ENCODE peak calls at places on chromosomes 6 and 20, in six cellular contexts. A, W, F, B, T and S are unnamed samples.

GRCh38 chr6:146913842-146914562 is 290.2 kb upstream of the STXBP5 start:
- DNase-seq in W (no peak), A (no peak), B (peak), T (peak), F (peak), S (peak)

GRCh38 chr6:27468334-27468733 is 4.6 kb downstream of the ZNF184 start:
- DNase-seq in T (no peak), F (no peak), B (no peak), W (no peak), A (no peak), S (no peak)

GRCh38 chr20:11048739-11049138 is 374.9 kb upstream of the JAG1 start:
- DNase-seq in T (no peak), A (no peak), B (no peak), F (no peak), W (no peak), S (no peak)

GRCh38 chr6:41929918-41930317 is 8.6 kb downstream of the BYSL start:
- DNase-seq in T (no peak), A (no peak), W (no peak), F (no peak), B (no peak), S (no peak)

GRCh38 chr6:118889163-118889562 is 4.8 kb upstream of the ASF1A start:
- DNase-seq in F (no peak), A (no peak), W (no peak), T (no peak), B (no peak), S (no peak)

GRCh38 chr6:50116797-50117542 is 67.2 kb upstream of the DEFB112 start:
- DNase-seq in F (no peak), W (no peak), B (no peak), A (no peak), T (no peak), S (no peak)

GRCh38 chr20:10079964-10080363 is 45.2 kb downstream of the ANKEF1 start:
- DNase-seq in F (no peak), B (no peak), T (no peak), A (no peak), W (no peak), S (no peak)

GRCh38 chr6:10465633-10466499 is 51.0 kb upstream of the TFAP2A start:
- DNase-seq in F (peak), A (peak), B (peak), T (peak), W (no peak), S (peak)

GRCh38 chr6:153167026-153167891 is 36.2 kb upstream of the RGS17 start:
- DNase-seq in B (no peak), F (no peak), W (no peak), A (no peak), T (no peak), S (no peak)

GRCh38 chr6:28522594-28523557 is 2.8 kb upstream of the GPX5 start:
- DNase-seq in B (no peak), W (no peak), F (no peak), A (no peak), T (no peak), S (peak)

GRCh38 chr6:136201735-136202134 is 48.4 kb downstream of the MTFR2 start:
- DNase-seq in F (no peak), A (no peak), T (no peak), W (no peak), B (no peak), S (no peak)

GRCh38 chr6:131657630-131658111 is 20.6 kb downstream of the ENPP3 start:
- DNase-seq in F (no peak), B (no peak), W (no peak), A (no peak), T (no peak), S (no peak)

GRCh38 chr6:100462396-100462795 is 2.3 kb downstream of the SIM1 start:
- DNase-seq in T (no peak), W (no peak), B (no peak), F (no peak), A (no peak), S (no peak)

GRCh38 chr6:32803416-32803815 is 13.4 kb downstream of the HLA-DOB start:
- DNase-seq in A (no peak), B (no peak), F (no peak), W (no peak), T (no peak), S (no peak)

DNA sequence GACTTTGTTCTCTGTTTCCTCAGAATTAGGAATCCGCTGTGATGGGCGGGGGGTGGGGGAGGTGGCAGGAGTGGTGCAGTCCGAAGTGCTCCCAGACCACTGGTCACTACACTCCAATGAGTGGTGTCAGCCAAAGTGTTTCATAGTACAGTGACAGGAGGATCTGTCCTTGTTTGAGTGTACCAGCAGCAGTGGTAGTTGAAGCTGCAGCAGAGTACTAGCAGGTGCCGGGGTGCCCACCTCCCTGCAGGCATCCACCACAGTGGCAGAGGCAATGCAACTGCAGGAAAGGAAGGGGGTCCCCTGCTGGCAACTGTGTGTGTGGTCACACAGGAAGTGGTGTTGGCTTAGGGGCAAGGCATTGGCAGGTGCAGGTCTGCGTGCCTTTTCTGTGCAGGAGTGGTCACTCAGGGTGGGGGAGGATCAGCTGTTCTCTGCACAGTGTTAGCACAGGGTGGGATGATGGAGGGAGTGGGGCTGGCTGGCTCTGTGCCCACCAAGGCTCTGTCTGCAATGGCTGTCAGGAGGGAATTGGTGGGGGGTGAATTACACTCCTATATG is 9.7 kb downstream of the HLA-DOB start:
- DNase-seq in A (no peak), B (peak), T (no peak), W (no peak), F (no peak), S (peak)
- TF ChIP-seq CTCF in A (no peak), B (peak), T (no peak), W (no peak), F (no peak), S (no peak)

DNA sequence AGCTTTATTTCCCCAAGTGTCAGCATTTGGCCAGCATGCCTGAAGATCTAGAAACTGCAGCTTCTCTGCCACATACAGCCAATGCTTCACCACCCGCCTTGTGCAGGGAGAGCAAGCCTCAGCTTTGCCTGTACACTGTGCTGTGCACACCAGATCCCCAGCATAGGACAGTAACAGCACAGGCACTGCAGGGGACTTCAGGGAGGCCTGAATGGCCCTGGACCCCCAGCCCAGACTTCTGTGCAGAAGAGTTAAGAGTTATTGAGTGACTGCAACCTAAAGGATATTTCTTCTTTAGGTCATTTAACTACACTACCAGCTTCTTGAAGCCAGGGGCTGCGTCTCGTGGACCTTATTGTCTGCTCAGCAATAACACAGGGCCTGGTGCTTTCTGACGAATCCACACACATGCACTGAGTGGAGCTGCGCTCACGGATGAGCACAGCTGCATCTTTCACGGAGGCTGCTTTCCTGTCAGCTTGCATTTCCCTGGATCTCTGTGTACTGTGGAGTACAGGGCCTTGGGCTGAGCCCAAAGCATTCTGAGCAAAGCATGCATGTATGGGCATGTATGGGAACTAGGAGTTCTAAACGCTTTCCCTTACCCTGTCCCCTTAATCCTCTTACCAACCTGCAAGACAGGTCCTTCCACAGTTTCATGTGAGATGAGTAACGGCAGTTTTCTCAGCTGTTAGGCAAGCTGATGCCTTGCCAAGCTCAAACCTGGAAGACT is 14.1 kb upstream of the CD93 start:
- DNase-seq in F (no peak), W (no peak), A (no peak), T (no peak), B (no peak), S (no peak)
- TF ChIP-seq CTCF in F (no peak), W (no peak), A (no peak), T (no peak), B (no peak), S (no peak)

GRCh38 chr6:7087066-7087465 is 20.7 kb upstream of the RREB1 start:
- DNase-seq in A (no peak), B (no peak), F (no peak), T (no peak), W (no peak), S (no peak)
- TF ChIP-seq CTCF in A (peak), B (no peak), F (no peak), T (no peak), W (no peak), S (no peak)

DNA sequence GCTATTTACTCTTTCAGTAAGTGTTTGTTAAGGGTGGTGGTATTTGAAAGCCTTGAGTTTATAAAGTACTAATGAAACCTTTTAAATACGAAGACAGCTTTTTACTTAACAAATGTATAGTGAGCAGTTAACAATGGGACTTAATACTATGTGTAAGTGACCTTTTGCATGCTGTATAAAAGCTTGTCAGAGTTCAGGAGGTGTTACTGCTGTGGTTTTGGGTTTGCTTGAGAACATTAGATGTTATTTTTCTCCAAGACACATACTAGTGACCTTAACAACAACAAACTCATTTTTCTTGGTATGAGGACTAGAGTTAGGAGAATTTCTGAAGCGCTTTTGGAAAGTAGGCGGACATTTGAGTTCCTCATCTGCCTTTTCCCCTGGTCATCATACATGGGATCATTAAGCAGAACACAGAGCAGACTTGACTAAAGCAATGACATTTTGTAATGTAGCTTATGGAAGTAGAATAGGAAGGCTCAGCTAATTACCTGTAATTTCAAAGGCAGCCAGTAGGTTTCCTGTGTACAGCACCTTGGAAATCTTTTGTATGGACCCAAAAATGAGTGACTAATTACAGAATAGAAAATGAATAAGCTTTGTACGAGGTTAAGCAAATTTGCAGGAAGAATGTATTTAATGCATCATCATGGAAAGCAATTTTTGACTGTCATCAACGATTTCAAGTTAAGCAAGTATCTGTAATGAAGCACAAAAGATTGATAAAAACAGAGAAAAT is 14.1 kb downstream of the CDYL start:
- DNase-seq in T (no peak), B (no peak), W (no peak), A (no peak), F (no peak), S (peak)
- TF ChIP-seq CTCF in T (no peak), B (peak), W (no peak), A (no peak), F (no peak), S (peak)

DNA sequence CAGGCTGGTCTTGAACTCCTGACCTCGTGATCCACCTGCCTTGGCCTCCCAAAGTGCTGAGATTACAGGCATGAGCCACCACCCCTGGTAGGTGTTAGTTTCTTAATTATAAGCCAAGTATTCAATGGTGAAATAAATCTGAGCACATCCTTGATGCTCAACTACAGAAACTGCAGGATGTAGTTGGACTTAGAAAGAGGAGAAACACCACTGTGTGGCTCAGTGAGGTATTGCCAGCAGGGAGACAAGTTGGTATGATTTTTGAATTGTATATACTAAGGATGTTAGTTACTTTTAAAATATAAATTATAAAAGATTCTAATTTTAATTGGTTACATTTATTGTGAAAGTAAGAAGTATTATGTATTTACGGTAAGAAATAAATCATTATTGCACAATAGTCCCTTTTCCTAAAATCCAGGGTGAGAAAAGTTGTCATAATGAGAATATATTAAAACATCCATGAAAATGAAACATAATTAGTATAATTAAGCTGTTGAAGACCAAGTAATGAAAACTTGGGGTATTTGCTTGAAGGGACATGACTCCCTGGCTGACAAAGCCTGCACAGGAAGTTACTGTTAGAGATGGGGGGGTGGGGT is 17.6 kb downstream of the SLC18B1 start:
- DNase-seq in B (no peak), T (no peak), F (no peak), W (no peak), A (peak), S (peak)
- TF ChIP-seq CTCF in B (peak), T (peak), F (no peak), W (no peak), A (peak), S (peak)

DNA sequence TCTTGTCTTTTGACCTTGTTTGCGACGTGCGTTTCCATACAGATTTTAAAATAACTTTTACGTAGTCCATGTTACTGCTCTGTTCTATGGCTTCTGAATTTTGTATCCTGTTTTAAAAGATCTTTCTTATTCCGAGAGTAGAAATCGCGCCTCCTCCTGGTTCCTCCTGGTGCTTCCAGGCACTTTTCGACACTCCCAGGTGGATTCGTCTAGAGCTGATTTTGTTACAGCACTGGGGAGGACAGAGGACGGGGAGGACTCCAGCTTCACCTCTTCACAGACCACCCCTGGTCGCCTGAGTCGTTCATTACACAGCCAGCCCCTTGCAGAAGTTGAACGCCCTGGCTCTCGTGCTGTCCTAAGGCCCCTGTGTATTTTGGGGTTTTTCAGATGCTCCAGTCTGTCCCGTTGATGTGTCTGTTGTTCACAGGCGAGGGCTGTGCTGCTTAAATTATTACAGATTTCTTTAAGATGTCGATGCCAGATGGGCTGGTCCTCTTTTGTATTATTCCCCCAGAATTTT is 30.4 kb downstream of the COL20A1 start:
- DNase-seq in F (no peak), A (no peak), B (no peak), T (no peak), W (no peak), S (no peak)
- TF ChIP-seq CTCF in F (no peak), A (no peak), B (peak), T (no peak), W (no peak), S (no peak)

DNA sequence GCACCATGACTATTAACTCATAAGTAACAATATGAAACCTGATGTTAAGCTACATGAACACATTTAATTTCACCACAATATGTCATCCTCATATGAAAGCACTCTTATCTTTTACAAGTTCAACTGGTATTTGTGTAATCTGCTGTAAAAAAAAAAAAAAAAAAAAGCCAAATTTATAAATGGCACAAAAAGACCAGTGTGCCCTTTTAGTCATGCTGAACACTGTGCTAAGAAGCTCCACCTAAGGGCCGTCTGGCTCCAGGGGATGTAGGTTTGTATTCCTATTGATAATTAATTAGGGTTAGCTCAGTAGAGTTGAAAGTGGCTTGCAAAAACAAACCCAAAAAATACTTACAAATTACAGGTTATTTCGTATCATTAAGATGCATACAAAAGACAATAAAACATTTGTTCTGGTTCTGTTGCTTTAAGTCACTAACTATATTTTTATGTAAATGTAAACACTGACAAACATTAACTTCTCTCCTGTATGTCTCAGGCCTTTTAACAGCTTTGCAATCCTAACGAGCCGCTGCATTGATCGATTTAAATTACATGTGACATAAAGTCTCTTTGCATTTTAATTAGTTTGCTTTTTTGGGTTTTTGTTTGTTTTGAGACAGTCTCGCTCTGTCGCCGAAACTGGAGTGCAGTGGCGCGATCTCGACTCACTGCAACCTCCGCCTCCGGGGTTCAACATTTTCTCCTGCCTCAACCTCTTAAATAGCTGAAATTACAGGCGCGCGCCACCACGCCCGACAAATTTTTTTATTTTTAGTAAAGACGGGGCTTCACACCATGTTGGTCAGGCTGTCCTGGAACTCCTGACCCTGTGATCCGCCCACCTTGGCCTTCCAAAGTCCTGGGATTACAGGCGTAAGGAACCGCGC is 110.8 kb downstream of the HFE start:
- DNase-seq in W (peak), A (no peak), F (peak), B (peak), T (peak), S (peak)
- TF ChIP-seq CTCF in W (no peak), A (no peak), F (no peak), B (no peak), T (no peak), S (no peak)